ENCODE peak calls at places on chromosomes 7 and 10, in nine cellular contexts. T, W, V, H, Q, P, E, R and U are unnamed samples.

GRCh38 chr7:158001621-158002320 is 585.9 kb downstream of the PTPRN2 start:
- DNase-seq in T (no peak), W (no peak), V (no peak), H (no peak), Q (no peak), P (no peak), E (no peak), R (no peak), U (no peak)

GRCh38 chr7:20642171-20642570 is 26.7 kb downstream of the ABCB5 start:
- DNase-seq in T (no peak), W (peak; percentile 44), V (no peak), H (no peak), Q (no peak), P (no peak), E (no peak), R (no peak), U (no peak)

GRCh38 chr10:103171278-103171677 is 21.8 kb downstream of the NT5C2 start:
- DNase-seq in T (no peak), W (no peak), V (no peak), H (no peak), Q (no peak), P (no peak), E (peak; percentile 84), R (no peak), U (no peak)

GRCh38 chr10:92942226-92942625 is 93.9 kb downstream of the EXOC6 start:
- DNase-seq in T (no peak), W (no peak), V (no peak), H (no peak), Q (no peak), P (no peak), E (no peak), R (no peak), U (no peak)

GRCh38 chr7:21261627-21262564 is 166.0 kb upstream of the SP4 start:
- DNase-seq in T (no peak), W (peak; percentile 13), V (no peak), H (peak; percentile 19), Q (no peak), P (peak; percentile 45), E (no peak), R (no peak), U (peak; percentile 33)

GRCh38 chr10:26318672-26319071 is 102.1 kb downstream of the GAD2 start:
- DNase-seq in T (no peak), W (no peak), V (no peak), H (no peak), Q (no peak), P (no peak), E (no peak), R (no peak), U (no peak)

GRCh38 chr10:129945031-129945430 is 19.0 kb downstream of the EBF3 start:
- DNase-seq in T (no peak), W (no peak), V (no peak), H (no peak), Q (no peak), P (no peak), E (no peak), R (no peak), U (no peak)

GRCh38 chr10:119209050-119209735 is 1.8 kb downstream of the GRK5 start:
- DNase-seq in T (no peak), W (peak; percentile 69), V (peak; percentile 54), H (peak; percentile 71), Q (peak; percentile 81), P (peak; percentile 54), E (no peak), R (peak; percentile 87), U (peak; percentile 45)

GRCh38 chr10:16913266-16913665 is 96.0 kb upstream of the RSU1 start:
- DNase-seq in T (no peak), W (no peak), V (no peak), H (no peak), Q (no peak), P (no peak), E (no peak), R (no peak), U (no peak)

GRCh38 chr10:25888627-25889026 is 45.4 kb upstream of the MYO3A start:
- DNase-seq in T (no peak), W (no peak), V (no peak), H (no peak), Q (no peak), P (no peak), E (no peak), R (no peak), U (no peak)

GRCh38 chr7:100053201-100053600 is 3.6 kb downstream of the ZSCAN21 start:
- DNase-seq in T (peak; percentile 30), W (peak; percentile 76), V (peak; percentile 26), H (peak; percentile 60), Q (no peak), P (peak; percentile 79), E (peak; percentile 63), R (no peak), U (peak; percentile 53)

GRCh38 chr7:108012499-108013430 is 9.8 kb upstream of the LAMB1 start:
- DNase-seq in T (no peak), W (peak; percentile 25), V (no peak), H (peak; percentile 47), Q (no peak), P (no peak), E (peak; percentile 72), R (no peak), U (no peak)

GRCh38 chr7:92797693-92798092 is 38.7 kb downstream of the CDK6 start:
- DNase-seq in T (no peak), W (no peak), V (no peak), H (no peak), Q (no peak), P (peak; percentile 49), E (no peak), R (no peak), U (no peak)
- TF ChIP-seq CTCF in T (no peak), W (no peak), V (no peak), H (no peak), Q (no peak), P (no peak), E (no peak), R (no peak), U (no peak)

DNA sequence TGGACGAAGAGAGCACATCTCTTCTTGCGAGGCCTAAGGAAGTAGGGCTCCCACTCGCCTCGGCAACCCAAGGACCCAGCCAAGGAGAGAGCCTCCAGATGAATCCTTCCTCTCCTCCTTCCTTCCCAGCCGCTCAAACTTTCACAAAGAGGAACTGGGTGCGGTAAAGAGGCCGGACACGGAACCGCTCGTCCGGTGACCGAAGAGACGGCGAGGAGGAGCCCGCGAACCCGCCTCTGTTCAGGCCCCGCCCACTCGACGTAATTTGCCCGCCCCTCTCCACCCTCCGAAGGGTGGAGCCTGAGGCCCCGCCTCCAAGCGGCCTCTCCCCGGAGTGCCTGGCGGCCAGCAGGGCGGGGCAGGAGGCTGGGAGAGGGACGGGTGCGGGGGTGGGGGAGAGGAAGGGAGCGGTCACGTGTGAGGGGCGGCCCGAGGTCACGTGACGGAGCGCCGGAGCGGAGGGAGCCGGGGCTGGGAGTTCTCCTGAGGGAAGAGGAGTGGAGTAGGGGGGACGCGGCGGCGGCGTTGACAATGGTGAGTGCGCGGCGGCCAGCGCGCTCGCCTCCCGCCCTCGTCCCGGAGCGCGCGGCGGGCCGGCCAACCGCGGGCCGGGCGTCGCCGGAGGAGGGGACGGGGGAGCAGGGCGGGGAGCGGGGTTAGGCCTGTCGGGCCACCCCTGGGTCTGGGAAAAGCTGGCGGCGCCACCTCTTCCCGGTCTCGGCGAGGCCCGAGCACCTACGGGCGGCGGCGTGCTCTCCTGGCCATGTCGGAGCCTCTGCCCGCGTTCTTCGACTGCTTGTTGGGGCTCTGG is at the start of gene VPS26A:
- DNase-seq in T (peak; percentile 97), W (peak; percentile 99), V (peak; percentile 98), H (peak; percentile 99), Q (peak; percentile 99), P (peak; percentile 98), E (peak; percentile 91), R (peak; percentile 100), U (peak; percentile 99)
- TF ChIP-seq CTCF in T (no peak), W (no peak), V (no peak), H (no peak), Q (no peak), P (peak; percentile 21), E (peak; percentile 20), R (no peak), U (peak; percentile 69)

GRCh38 chr7:10889266-10889898 is 84.3 kb upstream of the PHF14 start:
- DNase-seq in T (peak; percentile 10), W (peak; percentile 58), V (no peak), H (peak; percentile 20), Q (no peak), P (peak; percentile 68), E (peak; percentile 50), R (no peak), U (peak; percentile 66)
- TF ChIP-seq CTCF in T (peak; percentile 76), W (peak; percentile 74), V (no peak), H (peak; percentile 45), Q (no peak), P (peak; percentile 83), E (peak; percentile 90), R (peak; percentile 9), U (peak; percentile 88)

DNA sequence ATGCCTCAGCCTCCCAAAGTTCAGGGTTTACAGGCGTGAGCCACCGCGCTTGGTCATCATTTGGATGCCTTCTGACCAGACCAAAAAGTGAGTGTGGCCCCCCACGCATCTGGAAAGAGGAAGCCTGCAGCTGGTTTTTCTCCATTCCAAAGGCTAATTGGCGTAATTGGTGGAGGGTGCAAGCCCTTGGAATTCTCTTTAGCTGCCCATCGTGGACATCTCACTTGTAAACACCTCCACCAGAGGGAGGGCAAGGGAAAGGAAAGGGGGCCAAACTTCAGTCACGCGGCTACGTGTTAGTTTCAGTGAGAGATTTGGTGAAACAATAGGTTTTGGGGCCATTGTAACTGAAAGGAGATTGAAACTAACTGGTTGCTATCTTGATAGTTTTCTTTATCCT is 4.1 kb upstream of the ARHGAP21 start:
- DNase-seq in T (no peak), W (no peak), V (no peak), H (no peak), Q (no peak), P (peak; percentile 25), E (no peak), R (no peak), U (peak; percentile 13)
- TF ChIP-seq CTCF in T (no peak), W (peak; percentile 26), V (no peak), H (no peak), Q (no peak), P (no peak), E (no peak), R (no peak), U (no peak)

DNA sequence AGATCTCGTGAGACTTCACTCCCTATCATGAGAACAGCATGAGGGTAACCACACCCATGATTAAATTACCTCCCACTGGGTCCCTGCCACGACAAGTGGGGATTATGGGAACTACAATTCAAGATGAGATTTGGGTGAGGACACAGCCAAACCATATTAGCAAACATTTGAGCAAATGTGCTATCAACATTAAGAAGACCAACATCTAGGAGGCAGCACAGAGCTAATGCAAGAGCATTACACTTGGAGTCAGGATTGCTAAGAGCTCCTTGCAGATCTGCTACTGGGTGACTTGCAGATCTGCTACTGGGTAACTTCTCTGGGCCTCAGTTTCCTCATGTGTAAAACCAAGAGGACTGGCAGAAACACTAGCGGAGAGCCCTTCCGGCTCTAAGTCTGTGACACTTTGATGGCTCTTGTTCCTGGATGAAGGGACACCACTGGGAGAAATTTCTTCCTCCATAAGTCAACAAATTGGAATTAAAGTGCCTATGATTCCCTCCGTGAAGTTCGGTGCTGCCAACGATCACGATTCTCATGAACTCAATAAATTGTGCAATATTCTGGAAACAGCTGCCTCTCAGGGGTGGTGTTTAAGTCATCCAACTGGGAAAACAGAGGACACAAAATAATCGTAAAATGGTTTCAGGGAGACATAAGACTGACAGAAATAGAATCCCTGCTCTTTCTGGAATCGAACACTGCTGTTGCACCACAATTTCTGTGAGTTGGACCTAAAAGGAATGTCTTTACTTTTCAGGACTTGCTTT is 115.8 kb upstream of the ITGB1 start:
- DNase-seq in T (no peak), W (no peak), V (no peak), H (no peak), Q (no peak), P (peak; percentile 9), E (no peak), R (no peak), U (no peak)
- TF ChIP-seq CTCF in T (no peak), W (no peak), V (no peak), H (no peak), Q (no peak), P (no peak), E (no peak), R (no peak), U (peak; percentile 16)